ENCODE peak calls at places on chromosomes 2 and 18, in nine cellular contexts. X, Y, J, I, R, Q, D, G and O are unnamed samples. For H3K27me3, the result is how much of the 10 kb centered on the place peaks cover.

GRCh38 chr2:3051266-3051665 is 326.4 kb downstream of the EIPR1 start:
- DNase-seq in J (no peak), G (no peak), R (no peak), D (no peak), X (no peak), Q (no peak), Y (no peak), I (no peak), O (no peak)

GRCh38 chr18:3889803-3890202 is 439.8 kb downstream of the TGIF1 start:
- DNase-seq in Q (peak), I (no peak), R (no peak), X (no peak), J (no peak), G (no peak), Y (peak), D (no peak), O (no peak)

GRCh38 chr2:231660860-231661259 is 47.5 kb upstream of the PTMA start:
- DNase-seq in R (no peak), G (no peak), D (no peak), I (no peak), J (no peak), X (no peak), Y (no peak), Q (no peak), O (no peak)

GRCh38 chr2:200913654-200914053 is 24.5 kb downstream of the NIF3L1 start:
- DNase-seq in I (no peak), Y (peak), J (no peak), G (no peak), X (no peak), D (no peak), Q (peak), R (no peak), O (no peak)

GRCh38 chr18:22342625-22343024 is 75.1 kb downstream of the CTAGE1 start:
- DNase-seq in Q (peak), X (peak), D (no peak), G (no peak), R (no peak), I (no peak), J (no peak), Y (peak), O (peak)

GRCh38 chr2:9770308-9771100 is 72.8 kb upstream of the TAF1B start:
- DNase-seq in G (peak), Y (peak), X (peak), I (no peak), Q (peak), R (peak), D (peak), J (peak), O (peak)

GRCh38 chr18:55372205-55372604 is 215.8 kb downstream of the TCF4 start:
- DNase-seq in X (no peak), J (no peak), R (no peak), Y (no peak), Q (no peak), D (no peak), I (no peak), G (no peak), O (no peak)

GRCh38 chr18:57210101-57210661 is 63.3 kb downstream of the BOD1L2 start:
- DNase-seq in R (peak), J (peak), Q (peak), X (peak), G (no peak), I (no peak), Y (peak), D (no peak), O (no peak)

GRCh38 chr18:34773378-34773777 is 63.3 kb downstream of the DTNA start:
- DNase-seq in D (no peak), J (no peak), Y (peak), Q (no peak), R (no peak), I (no peak), X (no peak), G (no peak), O (no peak)

GRCh38 chr2:194915485-194915884 is 741.5 kb upstream of the SLC39A10 start:
- DNase-seq in Y (no peak), X (no peak), D (no peak), G (no peak), J (no peak), R (no peak), I (no peak), Q (no peak), O (no peak)

GRCh38 chr2:191866675-191867506 is 20.0 kb upstream of the CAVIN2 start:
- DNase-seq in X (no peak), D (no peak), R (peak), Q (peak), G (no peak), Y (peak), I (no peak), J (peak), O (peak)
- H3K4me3 ChIP-seq in X (no peak), D (no peak), R (no peak), Q (no peak), G (no peak), Y (no peak), I (no peak), J (no peak), O (no peak)

GRCh38 chr18:78168526-78168925 is 811.1 kb upstream of the SALL3 start:
- DNase-seq in X (no peak), J (no peak), Q (no peak), R (no peak), D (no peak), I (no peak), Y (no peak), G (no peak), O (no peak)
- TF ChIP-seq CTCF in X (no peak), J (no peak), Q (no peak), R (no peak), D (no peak), I (no peak), Y (no peak), G (no peak), O (no peak)

GRCh38 chr2:7586898-7587297 is 669.7 kb downstream of the RNF144A start:
- DNase-seq in X (no peak), I (no peak), Q (no peak), J (no peak), D (no peak), Y (no peak), G (no peak), R (no peak), O (no peak)
- H3K27me3 ChIP-seq in X (under half), I (under half), Q (under half), J (under half), D (under half), Y (under half), G (under half), R (under half), O (under half)

GRCh38 chr2:5231287-5231686 is 460.9 kb upstream of the SOX11 start:
- DNase-seq in Q (no peak), R (no peak), J (no peak), G (no peak), I (no peak), Y (no peak), D (no peak), X (no peak), O (no peak)

GRCh38 chr2:5236308-5236707 is 455.9 kb upstream of the SOX11 start:
- DNase-seq in D (no peak), Q (no peak), X (no peak), G (no peak), R (no peak), J (no peak), Y (no peak), I (no peak), O (no peak)

GRCh38 chr2:5230879-5231278 is 461.3 kb upstream of the SOX11 start:
- DNase-seq in R (no peak), I (no peak), D (no peak), Q (no peak), J (no peak), X (no peak), G (no peak), Y (no peak), O (no peak)

GRCh38 chr2:5230443-5230842 is 461.7 kb upstream of the SOX11 start:
- DNase-seq in R (no peak), G (no peak), X (no peak), Q (no peak), D (no peak), J (no peak), Y (no peak), I (no peak), O (no peak)

DNA sequence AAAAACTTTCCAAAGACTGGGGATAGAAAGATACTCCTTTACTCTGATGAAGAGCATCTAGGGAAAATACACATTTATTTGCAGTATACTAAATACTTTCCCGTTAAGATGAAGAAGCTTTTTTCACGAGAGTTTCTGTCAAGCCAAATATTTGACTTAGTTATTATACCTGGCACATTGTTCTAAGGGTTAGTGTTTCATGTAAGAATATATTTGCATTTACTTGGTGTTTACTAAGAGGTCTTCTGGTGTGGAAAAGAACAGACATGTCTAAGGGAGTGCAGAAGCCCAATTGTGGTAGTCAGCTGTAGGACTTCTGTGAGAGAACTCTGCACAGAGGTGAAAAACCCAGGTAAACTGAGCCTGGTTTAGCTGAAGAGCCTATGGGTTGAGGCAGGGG is 457.6 kb upstream of the SOX11 start:
- DNase-seq in Y (no peak), I (no peak), X (no peak), Q (no peak), G (no peak), D (no peak), J (no peak), R (no peak), O (no peak)
- H3K4me3 ChIP-seq in Y (no peak), I (no peak), X (no peak), Q (no peak), G (no peak), D (no peak), J (no peak), R (no peak), O (no peak)

GRCh38 chr2:120032297-120032696 is 19.4 kb downstream of the EPB41L5 start:
- DNase-seq in I (no peak), D (no peak), Y (no peak), Q (no peak), G (no peak), X (no peak), R (no peak), J (no peak), O (no peak)

GRCh38 chr2:120028795-120029194 is 15.9 kb downstream of the EPB41L5 start:
- DNase-seq in D (no peak), Y (no peak), X (no peak), G (no peak), I (no peak), R (no peak), Q (no peak), J (no peak), O (no peak)

GRCh38 chr2:120029672-120030640 is 17.1 kb downstream of the EPB41L5 start:
- DNase-seq in J (no peak), D (no peak), G (no peak), Q (no peak), Y (no peak), I (no peak), X (no peak), R (no peak), O (no peak)

GRCh38 chr2:120026890-120027289 is 14.0 kb downstream of the EPB41L5 start:
- DNase-seq in X (no peak), Q (no peak), D (no peak), Y (no peak), G (no peak), J (no peak), R (no peak), I (no peak), O (no peak)
- TF ChIP-seq CTCF in X (no peak), Q (no peak), D (no peak), Y (peak), G (no peak), J (no peak), R (no peak), I (no peak), O (no peak)

GRCh38 chr18:37254256-37254880 is 311.2 kb downstream of the CELF4 start:
- DNase-seq in D (no peak), R (no peak), J (no peak), I (no peak), Q (no peak), X (no peak), Y (no peak), G (no peak), O (no peak)

GRCh38 chr18:37253424-37254255 is 312.0 kb downstream of the CELF4 start:
- DNase-seq in I (no peak), Q (no peak), X (no peak), J (no peak), R (no peak), D (no peak), Y (no peak), G (no peak), O (no peak)

GRCh38 chr18:37251679-37252078 is 313.9 kb downstream of the CELF4 start:
- DNase-seq in I (no peak), D (no peak), G (no peak), Q (peak), J (no peak), X (no peak), Y (no peak), R (no peak), O (no peak)

GRCh38 chr18:37252854-37253396 is 312.7 kb downstream of the CELF4 start:
- DNase-seq in Q (no peak), J (no peak), D (no peak), G (no peak), I (no peak), Y (no peak), X (no peak), R (no peak), O (no peak)

GRCh38 chr18:37252342-37252741 is 313.3 kb downstream of the CELF4 start:
- DNase-seq in G (no peak), D (no peak), Q (no peak), I (no peak), J (no peak), R (no peak), Y (no peak), X (no peak), O (no peak)
- H3K27me3 ChIP-seq in G (under half), D (under half), Q (under half), I (under half), J (under half), R (under half), Y (under half), X (half or more), O (under half)

GRCh38 chr2:120428748-120429147 is 82.8 kb downstream of the INHBB start:
- DNase-seq in Q (no peak), I (no peak), Y (no peak), J (no peak), X (no peak), R (peak), D (no peak), G (no peak), O (no peak)

GRCh38 chr2:120430957-120431356 is 85.0 kb downstream of the INHBB start:
- DNase-seq in Q (no peak), D (no peak), I (no peak), X (no peak), J (no peak), R (no peak), Y (no peak), G (no peak), O (no peak)

GRCh38 chr2:120430501-120430830 is 84.5 kb downstream of the INHBB start:
- DNase-seq in Y (no peak), D (no peak), X (no peak), R (no peak), G (no peak), Q (no peak), J (no peak), I (no peak), O (no peak)

GRCh38 chr2:120431386-120432292 is 85.7 kb downstream of the INHBB start:
- DNase-seq in J (no peak), D (no peak), G (no peak), X (no peak), R (no peak), I (peak), Y (no peak), Q (no peak), O (no peak)

DNA sequence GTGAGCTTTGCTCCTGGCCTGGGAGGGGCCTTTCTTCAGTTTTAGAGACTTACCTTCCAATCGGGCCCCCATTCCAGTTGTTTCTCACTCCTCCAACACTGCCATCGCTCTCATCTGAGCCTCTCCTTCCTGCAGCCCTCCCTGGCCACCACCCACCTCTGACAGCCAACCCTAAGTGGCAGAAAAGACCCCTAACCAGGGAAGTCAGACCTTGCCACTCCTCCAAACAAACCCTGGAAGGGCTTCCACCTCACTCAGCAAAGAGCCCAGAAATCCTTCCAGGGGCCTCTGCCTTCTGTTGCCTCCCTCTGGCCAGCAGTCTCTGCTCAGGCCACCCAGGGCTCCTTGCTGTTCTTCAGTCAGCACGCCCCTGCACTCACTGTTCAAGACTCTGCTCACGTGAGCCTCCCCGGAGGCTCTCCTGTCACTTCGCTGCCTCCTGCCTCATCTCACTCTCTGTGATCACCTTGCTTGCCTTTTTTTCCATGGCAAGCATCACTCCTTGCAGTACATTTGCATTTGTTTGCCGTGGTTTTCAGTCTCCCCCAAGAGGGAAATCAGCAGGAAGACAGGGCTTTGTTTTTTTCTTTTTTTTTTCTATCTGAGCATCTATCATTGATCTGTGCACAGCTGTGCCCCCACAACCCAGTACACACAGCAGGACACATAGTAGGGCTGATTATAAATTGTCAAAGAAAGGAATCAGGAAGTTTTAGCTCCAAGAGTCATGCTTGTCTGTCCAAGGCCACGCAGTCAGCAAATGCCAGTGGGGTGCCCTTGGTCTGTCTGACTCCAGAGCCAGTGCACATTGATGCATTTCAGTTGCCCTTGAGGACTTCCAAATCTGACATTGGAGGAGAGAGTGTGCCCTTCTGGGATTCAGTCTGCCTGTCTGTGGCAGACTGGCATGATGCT is 83.9 kb downstream of the INHBB start:
- DNase-seq in Y (no peak), J (no peak), X (no peak), R (no peak), D (no peak), G (no peak), I (no peak), Q (no peak), O (no peak)
- H3K4me3 ChIP-seq in Y (no peak), J (no peak), X (no peak), R (no peak), D (no peak), G (no peak), I (no peak), Q (no peak), O (no peak)